ENCODE peak calls at places on chromosomes 6 and 20, in nine cellular contexts. R is stomach, N is prostate gland, T is esophagus squamous epithelium, X is transverse colon, W is Peyer's patch, C is ovary, G is esophagus muscularis mucosa, E is NB4. Z is an unnamed sample.

GRCh38 chr6:50145125-50145524 is 95.4 kb upstream of the DEFB112 start:
- DNase-seq in E (peak; percentile 6), W (no peak), T (no peak), X (no peak), G (no peak), R (no peak), C (no peak), N (no peak), Z (no peak)

GRCh38 chr6:21228411-21228810 is 365.1 kb upstream of the SOX4 start:
- DNase-seq in E (no peak), C (no peak), X (no peak), T (no peak), G (no peak), R (no peak), N (no peak), W (no peak), Z (no peak)

GRCh38 chr6:21997414-21998037 is 299.3 kb downstream of the PRL start:
- DNase-seq in C (no peak), N (no peak), X (no peak), T (no peak), E (no peak), W (no peak), R (no peak), G (no peak), Z (no peak)

GRCh38 chr6:10355115-10355702 is 59.7 kb downstream of the TFAP2A start:
- DNase-seq in R (no peak), C (no peak), W (no peak), T (no peak), N (no peak), E (no peak), G (no peak), X (no peak), Z (no peak)

GRCh38 chr6:152295346-152295745 is 341.8 kb downstream of the SYNE1 start:
- DNase-seq in C (peak; percentile 70), T (no peak), R (no peak), E (no peak), X (no peak), G (no peak), W (no peak), N (no peak), Z (no peak)

GRCh38 chr20:32605167-32605656 is 20.1 kb upstream of the NOL4L start:
- DNase-seq in T (no peak), G (no peak), W (no peak), R (no peak), X (peak; percentile 37), N (no peak), E (no peak), C (no peak), Z (no peak)

GRCh38 chr6:40788661-40789111 is 201.5 kb upstream of the LRFN2 start:
- DNase-seq in W (no peak), T (no peak), E (no peak), R (no peak), N (no peak), G (no peak), C (peak; percentile 22), X (no peak), Z (no peak)

GRCh38 chr6:147873826-147874225 is 365.3 kb downstream of the SAMD5 start:
- DNase-seq in X (no peak), C (no peak), N (no peak), G (no peak), R (no peak), T (no peak), W (no peak), E (no peak), Z (no peak)

GRCh38 chr6:15952231-15953151 is 176.4 kb upstream of the MYLIP start:
- DNase-seq in N (no peak), R (no peak), C (no peak), W (no peak), T (no peak), X (no peak), E (peak; percentile 17), G (no peak), Z (no peak)

GRCh38 chr6:111586554-111586953 is 19.1 kb downstream of the TRAF3IP2 start:
- DNase-seq in R (no peak), E (no peak), C (no peak), T (no peak), X (no peak), G (no peak), W (no peak), N (no peak), Z (no peak)

GRCh38 chr6:26233608-26234420 is 131.2 kb upstream of the BTN3A2 start:
- DNase-seq in T (no peak), N (peak; percentile 79), E (peak; percentile 92), R (peak; percentile 58), C (no peak), W (peak; percentile 79), G (no peak), X (peak; percentile 75), Z (no peak)

GRCh38 chr6:22026160-22026678 is 270.6 kb downstream of the PRL start:
- DNase-seq in N (no peak), R (no peak), G (no peak), E (peak; percentile 80), W (no peak), C (no peak), X (no peak), T (no peak), Z (no peak)

GRCh38 chr6:81753709-81754678 is 1.5 kb upstream of the TENT5A start:
- DNase-seq in R (peak; percentile 81), E (peak; percentile 93), G (peak; percentile 98), W (peak; percentile 88), T (peak; percentile 19), N (peak; percentile 79), C (peak; percentile 91), X (peak; percentile 89), Z (peak; percentile 11)

GRCh38 chr20:34978092-34978744 is 22.6 kb downstream of the MYH7B start:
- DNase-seq in E (no peak), C (no peak), T (no peak), N (no peak), R (no peak), G (no peak), W (no peak), X (no peak), Z (no peak)
- TF ChIP-seq POLR2A in E (no peak), C (no peak), T (no peak), N (no peak), R (no peak), G (no peak), W (no peak), X (no peak), Z (no peak)

GRCh38 chr6:138989098-138989983 is 1.3 kb upstream of the REPS1 start:
- DNase-seq in E (no peak), G (no peak), X (no peak), W (no peak), N (no peak), T (no peak), R (no peak), C (no peak), Z (no peak)

GRCh38 chr6:138988469-138988834 is 399 bp upstream of the REPS1 start:
- DNase-seq in X (no peak), T (no peak), G (no peak), E (no peak), N (no peak), R (no peak), C (no peak), W (no peak), Z (no peak)

GRCh38 chr6:138987299-138987642 is 782 bp downstream of the REPS1 start:
- DNase-seq in G (no peak), T (no peak), N (peak; percentile 19), W (no peak), R (no peak), X (no peak), C (no peak), E (no peak), Z (no peak)

GRCh38 chr6:138986578-138986977 is 1.5 kb downstream of the REPS1 start:
- DNase-seq in N (no peak), R (no peak), G (no peak), X (no peak), E (peak; percentile 42), W (no peak), C (no peak), T (no peak), Z (no peak)

GRCh38 chr6:138987643-138988468 is at the start of gene REPS1:
- DNase-seq in C (peak; percentile 89), T (peak; percentile 59), X (peak; percentile 93), N (peak; percentile 86), E (peak; percentile 95), W (peak; percentile 92), R (peak; percentile 94), G (peak; percentile 95), Z (peak; percentile 83)
- TF ChIP-seq POLR2A in C (peak; percentile 39), T (peak; percentile 75), X (peak; percentile 90), N (peak; percentile 79), E (peak; percentile 79), W (peak; percentile 73), R (no peak), G (no peak), Z (peak; percentile 76)

GRCh38 chr20:11468880-11469279 is 448.8 kb upstream of the BTBD3 start:
- DNase-seq in N (no peak), W (no peak), R (no peak), T (no peak), C (no peak), X (no peak), E (no peak), G (no peak), Z (no peak)

GRCh38 chr20:11469795-11470495 is 447.7 kb upstream of the BTBD3 start:
- DNase-seq in E (no peak), W (no peak), N (no peak), T (no peak), X (no peak), R (no peak), C (no peak), G (no peak), Z (no peak)

GRCh38 chr20:11473971-11474370 is 443.7 kb upstream of the BTBD3 start:
- DNase-seq in X (no peak), W (no peak), G (no peak), T (no peak), E (no peak), N (no peak), C (no peak), R (no peak), Z (no peak)
- TF ChIP-seq POLR2A in X (no peak), W (no peak), G (no peak), T (no peak), E (no peak), N (no peak), C (no peak), R (no peak), Z (no peak)

GRCh38 chr6:36753671-36754485 is 56.3 kb downstream of the RAB44 start:
- DNase-seq in R (no peak), E (peak; percentile 75), G (no peak), X (no peak), T (no peak), N (no peak), W (no peak), C (no peak), Z (no peak)

GRCh38 chr6:36756761-36757160 is 59.1 kb downstream of the RAB44 start:
- DNase-seq in R (no peak), G (no peak), E (no peak), C (no peak), X (no peak), N (no peak), W (no peak), T (no peak), Z (no peak)

GRCh38 chr6:36757206-36757605 is 59.6 kb downstream of the RAB44 start:
- DNase-seq in E (no peak), T (no peak), X (peak; percentile 58), G (no peak), W (no peak), C (no peak), R (no peak), N (no peak), Z (no peak)

GRCh38 chr6:36754582-36755434 is 57.2 kb downstream of the RAB44 start:
- DNase-seq in T (no peak), W (no peak), X (no peak), C (no peak), N (no peak), E (no peak), G (no peak), R (no peak), Z (no peak)

GRCh38 chr6:36755435-36756348 is 58.1 kb downstream of the RAB44 start:
- DNase-seq in G (no peak), T (no peak), C (no peak), W (no peak), X (peak; percentile 52), R (peak; percentile 38), E (peak; percentile 87), N (no peak), Z (no peak)
- TF ChIP-seq POLR2A in G (no peak), T (no peak), C (no peak), W (no peak), X (no peak), R (no peak), E (no peak), N (no peak), Z (no peak)